ENCODE peak calls at places on chromosome 17, in eight cellular contexts. One of them, this sample, is unnamed.
A peak's percentile ranks its signal among the peaks of the same experiment; 100 is the strongest.

GRCh38 chr17:60573139-60573975 is 26.6 kb upstream of the PPM1D start:
- DNase-seq in heart right ventricle: no peak
- DNase-seq in cardiac muscle cell: peak; percentile 13
- DNase-seq in psoas muscle: no peak
- DNase-seq in adrenal gland: peak; percentile 52
- DNase-seq in PC-3: no peak
- DNase-seq in mammary epithelial cell: no peak
- DNase-seq in transverse colon: no peak
- DNase-seq in this sample: no peak

GRCh38 chr17:37567137-37567927 is 41.9 kb downstream of the SYNRG start:
- DNase-seq in cardiac muscle cell: no peak
- DNase-seq in psoas muscle: no peak
- DNase-seq in mammary epithelial cell: no peak
- DNase-seq in heart right ventricle: no peak
- DNase-seq in transverse colon: no peak
- DNase-seq in PC-3: peak; percentile 4
- DNase-seq in adrenal gland: no peak
- DNase-seq in this sample: no peak

GRCh38 chr17:75693500-75694481 is 26.7 kb downstream of the SAP30BP start:
- DNase-seq in adrenal gland: peak; percentile 96
- DNase-seq in PC-3: peak; percentile 99
- DNase-seq in psoas muscle: peak; percentile 78
- DNase-seq in heart right ventricle: peak; percentile 78
- DNase-seq in mammary epithelial cell: peak; percentile 93
- DNase-seq in transverse colon: peak; percentile 63
- DNase-seq in cardiac muscle cell: peak; percentile 77
- DNase-seq in this sample: no peak

GRCh38 chr17:29241015-29241963 is 5.4 kb upstream of the CRYBA1 start:
- DNase-seq in transverse colon: no peak
- DNase-seq in PC-3: peak; percentile 87
- DNase-seq in mammary epithelial cell: peak; percentile 94
- DNase-seq in adrenal gland: peak; percentile 87
- DNase-seq in psoas muscle: peak; percentile 67
- DNase-seq in heart right ventricle: no peak
- DNase-seq in cardiac muscle cell: no peak
- DNase-seq in this sample: peak; percentile 98

GRCh38 chr17:41814195-41814594 is 1.4 kb downstream of the FKBP10 start:
- DNase-seq in transverse colon: no peak
- DNase-seq in adrenal gland: no peak
- DNase-seq in PC-3: no peak
- DNase-seq in cardiac muscle cell: no peak
- DNase-seq in mammary epithelial cell: no peak
- DNase-seq in psoas muscle: no peak
- DNase-seq in heart right ventricle: no peak
- DNase-seq in this sample: no peak

GRCh38 chr17:79033046-79033616 is 9.2 kb downstream of the C1QTNF1 start:
- DNase-seq in PC-3: no peak
- DNase-seq in cardiac muscle cell: no peak
- DNase-seq in psoas muscle: no peak
- DNase-seq in mammary epithelial cell: no peak
- DNase-seq in adrenal gland: peak; percentile 46
- DNase-seq in transverse colon: no peak
- DNase-seq in heart right ventricle: no peak
- DNase-seq in this sample: no peak

GRCh38 chr17:73351764-73352163 is 40.0 kb upstream of the CDC42EP4 start:
- DNase-seq in adrenal gland: no peak
- DNase-seq in heart right ventricle: no peak
- DNase-seq in transverse colon: no peak
- DNase-seq in psoas muscle: no peak
- DNase-seq in mammary epithelial cell: no peak
- DNase-seq in PC-3: no peak
- DNase-seq in cardiac muscle cell: no peak
- DNase-seq in this sample: no peak

GRCh38 chr17:9937901-9938300 is 32.8 kb upstream of the RCVRN start:
- DNase-seq in heart right ventricle: no peak
- DNase-seq in cardiac muscle cell: no peak
- DNase-seq in adrenal gland: no peak
- DNase-seq in transverse colon: no peak
- DNase-seq in psoas muscle: no peak
- DNase-seq in PC-3: no peak
- DNase-seq in mammary epithelial cell: no peak
- DNase-seq in this sample: no peak

GRCh38 chr17:76643553-76644148 is at the start of gene ST6GALNAC1:
- DNase-seq in mammary epithelial cell: no peak
- DNase-seq in psoas muscle: no peak
- DNase-seq in transverse colon: peak; percentile 88
- DNase-seq in PC-3: peak; percentile 65
- DNase-seq in heart right ventricle: peak; percentile 58
- DNase-seq in adrenal gland: no peak
- DNase-seq in cardiac muscle cell: no peak
- DNase-seq in this sample: no peak

GRCh38 chr17:1109606-1110523 is 69.9 kb downstream of the ABR start:
- DNase-seq in heart right ventricle: no peak
- DNase-seq in adrenal gland: no peak
- DNase-seq in transverse colon: peak; percentile 91
- DNase-seq in cardiac muscle cell: peak; percentile 61
- DNase-seq in PC-3: peak; percentile 60
- DNase-seq in psoas muscle: peak; percentile 51
- DNase-seq in mammary epithelial cell: no peak
- DNase-seq in this sample: no peak

GRCh38 chr17:41758601-41759000 is 24.2 kb upstream of the HAP1 start:
- DNase-seq in transverse colon: no peak
- DNase-seq in heart right ventricle: no peak
- DNase-seq in adrenal gland: no peak
- DNase-seq in mammary epithelial cell: no peak
- DNase-seq in psoas muscle: no peak
- DNase-seq in PC-3: no peak
- DNase-seq in cardiac muscle cell: no peak
- DNase-seq in this sample: no peak

GRCh38 chr17:16352303-16352837 is 899 bp downstream of the CENPV start:
- DNase-seq in PC-3: no peak
- DNase-seq in mammary epithelial cell: peak; percentile 19
- DNase-seq in transverse colon: peak; percentile 54
- DNase-seq in adrenal gland: peak; percentile 74
- DNase-seq in cardiac muscle cell: peak; percentile 57
- DNase-seq in psoas muscle: peak; percentile 19
- DNase-seq in heart right ventricle: no peak
- DNase-seq in this sample: no peak

GRCh38 chr17:46117850-46118696 is 75.2 kb downstream of the KANSL1 start:
- DNase-seq in PC-3: no peak
- DNase-seq in adrenal gland: no peak
- DNase-seq in heart right ventricle: no peak
- DNase-seq in psoas muscle: no peak
- DNase-seq in mammary epithelial cell: no peak
- DNase-seq in cardiac muscle cell: no peak
- DNase-seq in transverse colon: no peak
- DNase-seq in this sample: no peak

GRCh38 chr17:38761612-38762011 is 9.1 kb downstream of the PSMB3 start:
- DNase-seq in heart right ventricle: no peak
- DNase-seq in mammary epithelial cell: peak; percentile 7
- DNase-seq in adrenal gland: no peak
- DNase-seq in PC-3: peak; percentile 34
- DNase-seq in transverse colon: no peak
- DNase-seq in psoas muscle: no peak
- DNase-seq in cardiac muscle cell: peak; percentile 35
- DNase-seq in this sample: no peak

GRCh38 chr17:30996481-30996880 is 25.6 kb downstream of the RNF135 start:
- DNase-seq in mammary epithelial cell: no peak
- DNase-seq in adrenal gland: no peak
- DNase-seq in heart right ventricle: no peak
- DNase-seq in psoas muscle: no peak
- DNase-seq in cardiac muscle cell: no peak
- DNase-seq in PC-3: no peak
- DNase-seq in transverse colon: no peak
- DNase-seq in this sample: no peak

GRCh38 chr17:77036841-77037381 is 103.9 kb upstream of the SEC14L1 start:
- DNase-seq in cardiac muscle cell: no peak
- DNase-seq in mammary epithelial cell: peak; percentile 55
- DNase-seq in adrenal gland: peak; percentile 57
- DNase-seq in psoas muscle: no peak
- DNase-seq in PC-3: no peak
- DNase-seq in transverse colon: peak; percentile 50
- DNase-seq in heart right ventricle: no peak
- DNase-seq in this sample: no peak

GRCh38 chr17:82924812-82925211 is 85.0 kb upstream of the ZNF750 start:
- DNase-seq in psoas muscle: peak; percentile 10
- DNase-seq in heart right ventricle: no peak
- DNase-seq in PC-3: peak; percentile 77
- DNase-seq in adrenal gland: no peak
- DNase-seq in mammary epithelial cell: peak; percentile 30
- DNase-seq in cardiac muscle cell: no peak
- DNase-seq in transverse colon: no peak
- DNase-seq in this sample: no peak

GRCh38 chr17:59846391-59847165 is 46.2 kb downstream of the TUBD1 start:
- DNase-seq in PC-3: peak; percentile 99
- DNase-seq in mammary epithelial cell: peak; percentile 95
- DNase-seq in psoas muscle: peak; percentile 41
- DNase-seq in cardiac muscle cell: no peak
- DNase-seq in adrenal gland: peak; percentile 57
- DNase-seq in transverse colon: peak; percentile 51
- DNase-seq in heart right ventricle: no peak
- DNase-seq in this sample: peak; percentile 96

GRCh38 chr17:20706752-20707372 is 127.3 kb downstream of the CDRT15L2 start:
- DNase-seq in transverse colon: peak; percentile 22
- DNase-seq in cardiac muscle cell: no peak
- DNase-seq in mammary epithelial cell: peak; percentile 23
- DNase-seq in PC-3: peak; percentile 1
- DNase-seq in psoas muscle: no peak
- DNase-seq in heart right ventricle: no peak
- DNase-seq in adrenal gland: no peak
- DNase-seq in this sample: no peak

GRCh38 chr17:32503251-32504165 is 16.7 kb downstream of the CDK5R1 start:
- DNase-seq in psoas muscle: no peak
- DNase-seq in adrenal gland: no peak
- DNase-seq in mammary epithelial cell: peak; percentile 40
- DNase-seq in heart right ventricle: no peak
- DNase-seq in cardiac muscle cell: no peak
- DNase-seq in transverse colon: peak; percentile 36
- DNase-seq in PC-3: peak; percentile 16
- DNase-seq in this sample: no peak

GRCh38 chr17:7932483-7932891 is 481 bp downstream of the CNTROB start:
- DNase-seq in psoas muscle: peak; percentile 19
- DNase-seq in transverse colon: peak; percentile 43
- DNase-seq in mammary epithelial cell: peak; percentile 32
- DNase-seq in adrenal gland: no peak
- DNase-seq in cardiac muscle cell: peak; percentile 41
- DNase-seq in heart right ventricle: no peak
- DNase-seq in PC-3: peak; percentile 20
- DNase-seq in this sample: no peak

DNA sequence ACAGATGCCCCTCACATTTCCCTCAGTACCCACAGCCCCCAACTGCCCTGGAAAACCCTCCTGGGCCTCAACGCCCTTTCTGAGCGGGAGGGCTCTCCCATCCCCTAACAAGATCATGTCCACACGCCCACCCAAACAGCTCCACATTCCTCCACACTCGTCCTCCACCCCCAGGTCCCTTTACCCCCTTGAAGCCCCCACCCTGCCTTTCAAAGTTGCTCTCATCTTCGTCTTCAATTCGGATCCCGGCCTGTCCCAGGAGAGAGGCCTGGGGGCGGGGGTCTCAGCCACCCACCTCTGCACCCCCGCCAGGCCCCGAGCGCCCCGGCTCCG is 14.3 kb downstream of the HOXB4 start:
- DNase-seq in mammary epithelial cell: no peak
- DNase-seq in adrenal gland: no peak
- DNase-seq in transverse colon: no peak
- DNase-seq in PC-3: no peak
- DNase-seq in psoas muscle: no peak
- DNase-seq in heart right ventricle: no peak
- DNase-seq in cardiac muscle cell: no peak
- DNase-seq in this sample: no peak
- H3K4me3 ChIP-seq in mammary epithelial cell: no peak overlapping the region
- H3K4me3 ChIP-seq in adrenal gland: peak overlapping the region; percentile 52
- H3K4me3 ChIP-seq in transverse colon: peak overlapping the region; percentile 23
- H3K4me3 ChIP-seq in PC-3: no peak overlapping the region
- H3K4me3 ChIP-seq in psoas muscle: peak overlapping the region; percentile 63
- H3K4me3 ChIP-seq in heart right ventricle: no peak overlapping the region
- H3K4me3 ChIP-seq in cardiac muscle cell: peak overlapping the region; percentile 34
- H3K4me3 ChIP-seq in this sample: peak overlapping the region; percentile 40

GRCh38 chr17:4436381-4436780 is 2.6 kb downstream of the SPNS3 start:
- DNase-seq in transverse colon: no peak
- DNase-seq in psoas muscle: no peak
- DNase-seq in PC-3: no peak
- DNase-seq in mammary epithelial cell: no peak
- DNase-seq in heart right ventricle: no peak
- DNase-seq in cardiac muscle cell: no peak
- DNase-seq in adrenal gland: no peak
- DNase-seq in this sample: no peak
- H3K27me3 ChIP-seq in transverse colon: no peaks in the 10 kb centered on the region
- H3K27me3 ChIP-seq in psoas muscle: no peaks in the 10 kb centered on the region
- H3K27me3 ChIP-seq in PC-3: no peaks in the 10 kb centered on the region
- H3K27me3 ChIP-seq in mammary epithelial cell: no peaks in the 10 kb centered on the region
- H3K27me3 ChIP-seq in heart right ventricle: no peaks in the 10 kb centered on the region
- H3K27me3 ChIP-seq in cardiac muscle cell: no peaks in the 10 kb centered on the region
- H3K27me3 ChIP-seq in adrenal gland: no peaks in the 10 kb centered on the region
- H3K27me3 ChIP-seq in this sample: no peaks in the 10 kb centered on the region

GRCh38 chr17:64941045-64941444 is 21.8 kb upstream of the LRRC37A3 start:
- DNase-seq in psoas muscle: no peak
- DNase-seq in adrenal gland: no peak
- DNase-seq in mammary epithelial cell: no peak
- DNase-seq in heart right ventricle: no peak
- DNase-seq in cardiac muscle cell: no peak
- DNase-seq in transverse colon: no peak
- DNase-seq in PC-3: no peak
- DNase-seq in this sample: no peak
- TF ChIP-seq CTCF in psoas muscle: no peak
- TF ChIP-seq CTCF in adrenal gland: no peak
- TF ChIP-seq CTCF in mammary epithelial cell: no peak
- TF ChIP-seq CTCF in heart right ventricle: no peak
- TF ChIP-seq CTCF in cardiac muscle cell: no peak
- TF ChIP-seq CTCF in transverse colon: no peak
- TF ChIP-seq CTCF in PC-3: no peak
- TF ChIP-seq CTCF in this sample: no peak

GRCh38 chr17:81261582-81262336 is 22.6 kb downstream of the NDUFAF8 start:
- DNase-seq in cardiac muscle cell: no peak
- DNase-seq in psoas muscle: no peak
- DNase-seq in transverse colon: no peak
- DNase-seq in mammary epithelial cell: no peak
- DNase-seq in adrenal gland: no peak
- DNase-seq in PC-3: no peak
- DNase-seq in heart right ventricle: no peak
- DNase-seq in this sample: no peak

GRCh38 chr17:81267390-81268067 is 27.6 kb downstream of the SLC38A10 start:
- DNase-seq in transverse colon: no peak
- DNase-seq in PC-3: no peak
- DNase-seq in adrenal gland: no peak
- DNase-seq in heart right ventricle: no peak
- DNase-seq in psoas muscle: no peak
- DNase-seq in mammary epithelial cell: no peak
- DNase-seq in cardiac muscle cell: no peak
- DNase-seq in this sample: no peak

GRCh38 chr17:81265576-81265975 is 26.5 kb downstream of the NDUFAF8 start:
- DNase-seq in psoas muscle: no peak
- DNase-seq in cardiac muscle cell: no peak
- DNase-seq in mammary epithelial cell: no peak
- DNase-seq in heart right ventricle: no peak
- DNase-seq in adrenal gland: no peak
- DNase-seq in transverse colon: no peak
- DNase-seq in PC-3: no peak
- DNase-seq in this sample: no peak

GRCh38 chr17:81263371-81264181 is 24.5 kb downstream of the NDUFAF8 start:
- DNase-seq in cardiac muscle cell: no peak
- DNase-seq in PC-3: no peak
- DNase-seq in transverse colon: no peak
- DNase-seq in heart right ventricle: no peak
- DNase-seq in adrenal gland: no peak
- DNase-seq in mammary epithelial cell: no peak
- DNase-seq in psoas muscle: no peak
- DNase-seq in this sample: no peak

GRCh38 chr17:81264640-81265039 is 25.5 kb downstream of the NDUFAF8 start:
- DNase-seq in transverse colon: no peak
- DNase-seq in psoas muscle: no peak
- DNase-seq in mammary epithelial cell: no peak
- DNase-seq in adrenal gland: no peak
- DNase-seq in cardiac muscle cell: no peak
- DNase-seq in heart right ventricle: no peak
- DNase-seq in PC-3: no peak
- DNase-seq in this sample: no peak
- H3K4me3 ChIP-seq in transverse colon: no peak overlapping the region
- H3K4me3 ChIP-seq in psoas muscle: no peak overlapping the region
- H3K4me3 ChIP-seq in mammary epithelial cell: no peak overlapping the region
- H3K4me3 ChIP-seq in adrenal gland: no peak overlapping the region
- H3K4me3 ChIP-seq in cardiac muscle cell: no peak overlapping the region
- H3K4me3 ChIP-seq in heart right ventricle: no peak overlapping the region
- H3K4me3 ChIP-seq in PC-3: no peak overlapping the region
- H3K4me3 ChIP-seq in this sample: no peak overlapping the region

This sample was measured in kidney epithelial cell.